ENCODE peak calls at places on chromosomes 4 and X, in five cellular contexts. P, S, A, Q and O are unnamed samples.

GRCh38 chrX:47751670-47752069 is 85.0 kb upstream of the ZNF81 start:
- DNase-seq in P (peak; percentile 5), S (no peak), A (peak; percentile 46), Q (peak; percentile 13), O (no peak)

GRCh38 chr4:80259012-80259411 is 7.5 kb upstream of the FGF5 start:
- DNase-seq in P (no peak), S (no peak), A (no peak), Q (no peak), O (no peak)

GRCh38 chr4:128600996-128601857 is 208.3 kb upstream of the JADE1 start:
- DNase-seq in P (peak; percentile 45), S (no peak), A (no peak), Q (peak; percentile 96), O (no peak)

GRCh38 chr4:151676301-151676700 is 84.5 kb downstream of the GATB start:
- DNase-seq in P (no peak), S (no peak), A (no peak), Q (peak; percentile 81), O (no peak)

GRCh38 chrX:71253253-71254091 is 468 bp downstream of the ZMYM3 start:
- DNase-seq in P (peak; percentile 26), S (no peak), A (peak; percentile 34), Q (peak; percentile 48), O (no peak)

GRCh38 chr4:5142726-5143125 is 91.4 kb downstream of the STK32B start:
- DNase-seq in P (peak; percentile 28), S (no peak), A (peak; percentile 3), Q (peak; percentile 46), O (no peak)

GRCh38 chr4:76199664-76200211 is 13.9 kb downstream of the SCARB2 start:
- DNase-seq in P (no peak), S (no peak), A (no peak), Q (no peak), O (no peak)

GRCh38 chrX:11887175-11887574 is 129.1 kb downstream of the MSL3 start:
- DNase-seq in P (no peak), S (no peak), A (no peak), Q (no peak), O (no peak)

GRCh38 chr4:91087743-91088142 is 960.5 kb downstream of the CCSER1 start:
- DNase-seq in P (no peak), S (no peak), A (no peak), Q (no peak), O (no peak)

GRCh38 chrX:84186603-84187358 is 1.2 kb downstream of the RPS6KA6 start:
- DNase-seq in P (no peak), S (no peak), A (no peak), Q (peak; percentile 21), O (no peak)

GRCh38 chrX:155745792-155746191 is 133.0 kb upstream of the TMLHE start:
- DNase-seq in P (peak; percentile 23), S (no peak), A (no peak), Q (no peak), O (no peak)

GRCh38 chr4:55866973-55867574 is 13.6 kb downstream of the EXOC1 start:
- DNase-seq in P (peak; percentile 8), S (no peak), A (peak; percentile 71), Q (peak; percentile 63), O (peak; percentile 8)

GRCh38 chr4:79178770-79179169 is 147.1 kb downstream of the NAA11 start:
- DNase-seq in P (peak; percentile 60), S (no peak), A (no peak), Q (no peak), O (no peak)

GRCh38 chr4:83486457-83487129 is 1.7 kb upstream of the ABRAXAS1 start:
- DNase-seq in P (no peak), S (no peak), A (no peak), Q (no peak), O (no peak)

GRCh38 chr4:18155062-18156041 is 133.8 kb upstream of the LCORL start:
- DNase-seq in P (no peak), S (no peak), A (no peak), Q (no peak), O (no peak)

GRCh38 chrX:848366-848765 is 217.8 kb downstream of the SHOX start:
- DNase-seq in P (no peak), S (no peak), A (no peak), Q (no peak), O (no peak)

GRCh38 chr4:90127223-90127705 is at the start of gene CCSER1:
- DNase-seq in P (peak; percentile 76), S (peak; percentile 31), A (peak; percentile 34), Q (no peak), O (no peak)

GRCh38 chr4:56406151-56406550 is 18.9 kb upstream of the AASDH start:
- DNase-seq in P (no peak), S (no peak), A (no peak), Q (no peak), O (no peak)

GRCh38 chr4:52103314-52103713 is 52.2 kb downstream of the SPATA18 start:
- DNase-seq in P (no peak), S (no peak), A (no peak), Q (peak; percentile 8), O (no peak)

GRCh38 chr4:77095101-77095826 is 19.5 kb upstream of the CCNI start:
- DNase-seq in P (peak; percentile 82), S (peak; percentile 39), A (peak; percentile 85), Q (peak; percentile 65), O (peak; percentile 50)

GRCh38 chr4:180811556-180811955 is 1431.6 kb upstream of the TENM3 start:
- DNase-seq in P (no peak), S (no peak), A (no peak), Q (no peak), O (no peak)

GRCh38 chr4:140866492-140867005 is 110.4 kb upstream of the TBC1D9 start:
- DNase-seq in P (no peak), S (no peak), A (no peak), Q (no peak), O (no peak)

GRCh38 chr4:102518703-102519131 is 17.6 kb downstream of the NFKB1 start:
- DNase-seq in P (no peak), S (no peak), A (peak; percentile 78), Q (no peak), O (no peak)

GRCh38 chr4:126658391-126658790 is 974.4 kb upstream of the INTU start:
- DNase-seq in P (no peak), S (no peak), A (no peak), Q (no peak), O (no peak)

GRCh38 chrX:50100188-50100587 is 100.6 kb downstream of the AKAP4 start:
- DNase-seq in P (no peak), S (no peak), A (peak; percentile 17), Q (peak; percentile 1), O (no peak)

GRCh38 chrX:9378980-9379696 is 85.7 kb upstream of the TBL1X start:
- DNase-seq in P (no peak), S (no peak), A (no peak), Q (peak; percentile 31), O (no peak)

GRCh38 chr4:103046416-103047290 is 27.1 kb upstream of the SLC9B1 start:
- DNase-seq in P (peak; percentile 18), S (no peak), A (peak; percentile 65), Q (peak; percentile 42), O (no peak)

GRCh38 chr4:2288051-2288541 is 26.2 kb upstream of the MXD4 start:
- DNase-seq in P (peak; percentile 2), S (no peak), A (no peak), Q (no peak), O (no peak)

GRCh38 chrX:83508006-83508405 is at the start of gene POU3F4:
- DNase-seq in P (no peak), S (no peak), A (peak; percentile 12), Q (no peak), O (no peak)

GRCh38 chrX:19728915-19729314 is 158.5 kb downstream of the SH3KBP1 start:
- DNase-seq in P (no peak), S (no peak), A (no peak), Q (no peak), O (no peak)

GRCh38 chrX:103839404-103839803 is 7.3 kb upstream of the RAB9B start:
- DNase-seq in P (no peak), S (no peak), A (no peak), Q (no peak), O (no peak)

GRCh38 chr4:141126769-141127168 is 6.5 kb downstream of the RNF150 start:
- DNase-seq in P (no peak), S (no peak), A (no peak), Q (peak; percentile 16), O (no peak)